ENCODE peak calls at places on chromosomes 3 and 15, in five cellular contexts. F, T, B, J and G are unnamed samples.

GRCh38 chr15:87672309-87672897 is 584.1 kb downstream of the NTRK3 start:
- DNase-seq in F (no peak), T (peak), B (no peak), J (peak), G (peak)

GRCh38 chr3:190041333-190042041 is 79.2 kb downstream of the P3H2 start:
- DNase-seq in F (no peak), T (no peak), B (no peak), J (peak), G (peak)

GRCh38 chr3:116154389-116154788 is 290.9 kb downstream of the LSAMP start:
- DNase-seq in F (no peak), T (no peak), B (no peak), J (peak), G (no peak)

GRCh38 chr3:33364060-33364459 is 76.1 kb downstream of the UBP1 start:
- DNase-seq in F (no peak), T (no peak), B (no peak), J (no peak), G (no peak)

GRCh38 chr3:62445267-62445666 is 71.9 kb upstream of the FEZF2 start:
- DNase-seq in F (no peak), T (no peak), B (no peak), J (no peak), G (peak)

GRCh38 chr3:197022405-197023231 is 7.0 kb downstream of the MELTF start:
- DNase-seq in F (no peak), T (peak), B (no peak), J (no peak), G (no peak)

GRCh38 chr3:13012228-13012691 is 61.0 kb downstream of the IQSEC1 start:
- DNase-seq in F (no peak), T (no peak), B (peak), J (no peak), G (no peak)

GRCh38 chr3:37542286-37542685 is 319.4 kb upstream of the CTDSPL start:
- DNase-seq in F (no peak), T (no peak), B (no peak), J (no peak), G (no peak)

GRCh38 chr15:66222273-66223198 is 31.0 kb downstream of the MEGF11 start:
- DNase-seq in F (no peak), T (no peak), B (no peak), J (no peak), G (no peak)

GRCh38 chr3:12884104-12884742 is 42.9 kb upstream of the RPL32 start:
- DNase-seq in F (no peak), T (no peak), B (no peak), J (no peak), G (peak)

GRCh38 chr15:100335335-100335999 is 6.3 kb downstream of the ADAMTS17 start:
- DNase-seq in F (no peak), T (no peak), B (no peak), J (no peak), G (no peak)